ENCODE peak calls at places on chromosomes 5 and 9, in ten cellular contexts. One of them, this sample, is unnamed.

GRCh38 chr9:87713278-87713989 is 12.5 kb upstream of the CTSL start:
- DNase-seq in lower leg skin: peak; percentile 97
- DNase-seq in BE2C: no peak
- DNase-seq in GM12865: no peak
- DNase-seq in psoas muscle: peak; percentile 93
- DNase-seq in NB4: peak; percentile 77
- DNase-seq in hepatocyte: peak; percentile 78
- DNase-seq in heart right ventricle: peak; percentile 83
- DNase-seq in AG04450: peak; percentile 94
- DNase-seq in colonic mucosa: peak; percentile 62
- DNase-seq in this sample: peak; percentile 56

GRCh38 chr9:108103294-108103693 is 613.7 kb upstream of the KLF4 start:
- DNase-seq in GM12865: no peak
- DNase-seq in heart right ventricle: no peak
- DNase-seq in psoas muscle: no peak
- DNase-seq in AG04450: no peak
- DNase-seq in BE2C: no peak
- DNase-seq in hepatocyte: no peak
- DNase-seq in lower leg skin: no peak
- DNase-seq in NB4: no peak
- DNase-seq in colonic mucosa: no peak
- DNase-seq in this sample: no peak

GRCh38 chr9:70571247-70571646 is 156.8 kb upstream of the KLF9 start:
- DNase-seq in psoas muscle: no peak
- DNase-seq in NB4: no peak
- DNase-seq in lower leg skin: no peak
- DNase-seq in heart right ventricle: no peak
- DNase-seq in GM12865: no peak
- DNase-seq in BE2C: no peak
- DNase-seq in hepatocyte: no peak
- DNase-seq in colonic mucosa: no peak
- DNase-seq in AG04450: no peak
- DNase-seq in this sample: no peak

GRCh38 chr5:37494756-37495155 is 115.6 kb downstream of the WDR70 start:
- DNase-seq in heart right ventricle: no peak
- DNase-seq in GM12865: no peak
- DNase-seq in hepatocyte: no peak
- DNase-seq in BE2C: no peak
- DNase-seq in NB4: no peak
- DNase-seq in colonic mucosa: no peak
- DNase-seq in psoas muscle: no peak
- DNase-seq in AG04450: no peak
- DNase-seq in lower leg skin: no peak
- DNase-seq in this sample: peak; percentile 40

GRCh38 chr5:132653716-132654115 is 4.3 kb upstream of the IL13 start:
- DNase-seq in GM12865: no peak
- DNase-seq in BE2C: no peak
- DNase-seq in colonic mucosa: no peak
- DNase-seq in heart right ventricle: no peak
- DNase-seq in psoas muscle: no peak
- DNase-seq in AG04450: no peak
- DNase-seq in lower leg skin: no peak
- DNase-seq in NB4: no peak
- DNase-seq in hepatocyte: no peak
- DNase-seq in this sample: peak; percentile 19

GRCh38 chr5:154358410-154359221 is 87.2 kb upstream of the SAP30L start:
- DNase-seq in GM12865: no peak
- DNase-seq in NB4: peak; percentile 1
- DNase-seq in BE2C: no peak
- DNase-seq in colonic mucosa: no peak
- DNase-seq in hepatocyte: no peak
- DNase-seq in lower leg skin: peak; percentile 58
- DNase-seq in AG04450: no peak
- DNase-seq in psoas muscle: no peak
- DNase-seq in heart right ventricle: no peak
- DNase-seq in this sample: no peak

GRCh38 chr9:123365881-123366528 is 10.0 kb downstream of the CRB2 start:
- DNase-seq in BE2C: no peak
- DNase-seq in hepatocyte: no peak
- DNase-seq in colonic mucosa: no peak
- DNase-seq in heart right ventricle: no peak
- DNase-seq in lower leg skin: no peak
- DNase-seq in GM12865: no peak
- DNase-seq in AG04450: no peak
- DNase-seq in psoas muscle: no peak
- DNase-seq in NB4: no peak
- DNase-seq in this sample: no peak

GRCh38 chr9:127865645-127866464 is 11.4 kb upstream of the ENG start:
- DNase-seq in lower leg skin: no peak
- DNase-seq in GM12865: no peak
- DNase-seq in BE2C: no peak
- DNase-seq in colonic mucosa: no peak
- DNase-seq in hepatocyte: no peak
- DNase-seq in heart right ventricle: no peak
- DNase-seq in psoas muscle: no peak
- DNase-seq in NB4: no peak
- DNase-seq in AG04450: no peak
- DNase-seq in this sample: no peak

GRCh38 chr9:125694478-125694877 is 12.5 kb downstream of the MAPKAP1 start:
- DNase-seq in lower leg skin: no peak
- DNase-seq in heart right ventricle: no peak
- DNase-seq in colonic mucosa: no peak
- DNase-seq in AG04450: no peak
- DNase-seq in NB4: no peak
- DNase-seq in psoas muscle: no peak
- DNase-seq in BE2C: no peak
- DNase-seq in GM12865: no peak
- DNase-seq in hepatocyte: no peak
- DNase-seq in this sample: no peak

GRCh38 chr5:43685271-43685950 is 82.4 kb downstream of the NNT start:
- DNase-seq in AG04450: no peak
- DNase-seq in hepatocyte: no peak
- DNase-seq in BE2C: no peak
- DNase-seq in lower leg skin: no peak
- DNase-seq in colonic mucosa: no peak
- DNase-seq in psoas muscle: no peak
- DNase-seq in GM12865: no peak
- DNase-seq in heart right ventricle: no peak
- DNase-seq in NB4: no peak
- DNase-seq in this sample: no peak

GRCh38 chr5:179869641-179870402 is 11.2 kb upstream of the MRNIP start:
- DNase-seq in colonic mucosa: no peak
- DNase-seq in psoas muscle: no peak
- DNase-seq in hepatocyte: no peak
- DNase-seq in NB4: no peak
- DNase-seq in BE2C: no peak
- DNase-seq in heart right ventricle: no peak
- DNase-seq in lower leg skin: no peak
- DNase-seq in AG04450: no peak
- DNase-seq in GM12865: no peak
- DNase-seq in this sample: no peak

GRCh38 chr5:159244163-159244562 is 18.9 kb upstream of the UBLCP1 start:
- DNase-seq in colonic mucosa: no peak
- DNase-seq in GM12865: no peak
- DNase-seq in hepatocyte: no peak
- DNase-seq in NB4: no peak
- DNase-seq in heart right ventricle: no peak
- DNase-seq in BE2C: no peak
- DNase-seq in lower leg skin: no peak
- DNase-seq in AG04450: no peak
- DNase-seq in psoas muscle: no peak
- DNase-seq in this sample: no peak

GRCh38 chr9:87684627-87685204 is 41.2 kb upstream of the CTSL start:
- DNase-seq in BE2C: peak; percentile 56
- DNase-seq in heart right ventricle: peak; percentile 24
- DNase-seq in AG04450: no peak
- DNase-seq in GM12865: no peak
- DNase-seq in lower leg skin: peak; percentile 89
- DNase-seq in psoas muscle: peak; percentile 56
- DNase-seq in hepatocyte: peak; percentile 71
- DNase-seq in NB4: peak; percentile 29
- DNase-seq in colonic mucosa: peak; percentile 73
- DNase-seq in this sample: peak; percentile 59

GRCh38 chr9:92154016-92154415 is 38.8 kb upstream of the SPTLC1 start:
- DNase-seq in AG04450: no peak
- DNase-seq in colonic mucosa: peak; percentile 4
- DNase-seq in lower leg skin: no peak
- DNase-seq in psoas muscle: no peak
- DNase-seq in BE2C: no peak
- DNase-seq in hepatocyte: no peak
- DNase-seq in NB4: no peak
- DNase-seq in heart right ventricle: no peak
- DNase-seq in GM12865: no peak
- DNase-seq in this sample: no peak

GRCh38 chr5:1799110-1799601 is 481 bp downstream of the MRPL36 start:
- DNase-seq in heart right ventricle: no peak
- DNase-seq in NB4: peak; percentile 66
- DNase-seq in AG04450: no peak
- DNase-seq in BE2C: no peak
- DNase-seq in psoas muscle: no peak
- DNase-seq in GM12865: peak; percentile 47
- DNase-seq in hepatocyte: peak; percentile 63
- DNase-seq in lower leg skin: no peak
- DNase-seq in colonic mucosa: peak; percentile 36
- DNase-seq in this sample: no peak

DNA sequence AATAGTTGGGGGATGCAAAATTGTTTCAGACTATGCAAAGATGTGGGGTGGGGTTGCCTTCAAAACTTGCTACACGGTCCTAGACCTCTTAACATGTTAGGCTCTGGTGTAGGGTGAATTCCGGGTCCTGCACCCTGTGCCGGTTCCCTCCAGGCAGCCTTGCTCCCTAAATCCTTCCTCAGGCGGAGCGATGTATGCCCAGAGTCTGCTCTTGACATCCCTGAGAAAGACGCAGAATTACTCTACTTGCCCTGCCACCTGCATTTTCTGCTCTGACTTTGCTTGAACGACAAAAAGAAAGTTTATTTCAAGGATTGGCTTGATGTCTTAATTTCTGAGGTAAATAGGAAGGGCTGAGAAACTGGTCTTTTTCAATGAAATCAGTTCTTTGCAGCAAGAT is 691 bp downstream of the THBS4 start:
- DNase-seq in AG04450: no peak
- DNase-seq in NB4: no peak
- DNase-seq in lower leg skin: no peak
- DNase-seq in heart right ventricle: no peak
- DNase-seq in colonic mucosa: no peak
- DNase-seq in BE2C: no peak
- DNase-seq in hepatocyte: no peak
- DNase-seq in GM12865: no peak
- DNase-seq in psoas muscle: no peak
- DNase-seq in this sample: no peak
- H3K4me3 ChIP-seq in AG04450: no peak overlapping the region
- H3K4me3 ChIP-seq in NB4: no peak overlapping the region
- H3K4me3 ChIP-seq in lower leg skin: no peak overlapping the region
- H3K4me3 ChIP-seq in heart right ventricle: peak overlapping the region; percentile 50
- H3K4me3 ChIP-seq in colonic mucosa: no peak overlapping the region
- H3K4me3 ChIP-seq in BE2C: no peak overlapping the region
- H3K4me3 ChIP-seq in hepatocyte: no peak overlapping the region
- H3K4me3 ChIP-seq in GM12865: no peak overlapping the region
- H3K4me3 ChIP-seq in psoas muscle: peak overlapping the region; percentile 59
- H3K4me3 ChIP-seq in this sample: no peak overlapping the region

GRCh38 chr9:77864096-77864889 is 167.3 kb downstream of the GNAQ start:
- DNase-seq in colonic mucosa: no peak
- DNase-seq in heart right ventricle: no peak
- DNase-seq in GM12865: peak; percentile 51
- DNase-seq in hepatocyte: no peak
- DNase-seq in psoas muscle: no peak
- DNase-seq in BE2C: no peak
- DNase-seq in lower leg skin: no peak
- DNase-seq in NB4: peak; percentile 75
- DNase-seq in AG04450: no peak
- DNase-seq in this sample: no peak
- TF ChIP-seq CTCF in colonic mucosa: no peak
- TF ChIP-seq CTCF in heart right ventricle: peak; percentile 33
- TF ChIP-seq CTCF in GM12865: no peak
- TF ChIP-seq CTCF in hepatocyte: no peak
- TF ChIP-seq CTCF in psoas muscle: no peak
- TF ChIP-seq CTCF in BE2C: no peak
- TF ChIP-seq CTCF in lower leg skin: no peak
- TF ChIP-seq CTCF in NB4: no peak
- TF ChIP-seq CTCF in AG04450: no peak
- TF ChIP-seq CTCF in this sample: no peak

DNA sequence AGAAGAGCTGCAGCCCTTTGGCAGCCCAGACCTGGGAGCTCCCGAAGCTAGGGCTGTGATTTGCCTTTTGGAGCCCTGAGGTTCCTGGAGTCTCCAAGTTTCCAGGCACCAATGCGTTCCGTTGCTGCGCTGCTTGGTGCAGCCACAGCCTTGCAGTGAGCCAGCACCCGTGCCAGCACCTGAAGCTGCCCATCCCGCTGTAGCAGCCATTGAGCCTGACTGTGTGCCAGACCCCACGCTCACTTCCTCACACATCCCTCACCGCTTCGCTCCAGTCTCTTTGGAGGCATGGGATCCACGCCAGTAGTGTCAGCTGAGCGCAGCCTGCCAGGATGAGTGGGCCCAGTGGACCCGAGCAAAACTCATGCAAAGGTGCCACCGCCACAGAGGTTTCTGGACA is 22.5 kb upstream of the C9orf72 start:
- DNase-seq in AG04450: no peak
- DNase-seq in colonic mucosa: no peak
- DNase-seq in GM12865: no peak
- DNase-seq in lower leg skin: no peak
- DNase-seq in NB4: no peak
- DNase-seq in psoas muscle: peak; percentile 30
- DNase-seq in hepatocyte: no peak
- DNase-seq in heart right ventricle: no peak
- DNase-seq in BE2C: no peak
- DNase-seq in this sample: no peak
- H3K4me3 ChIP-seq in AG04450: no peak overlapping the region
- H3K4me3 ChIP-seq in colonic mucosa: no peak overlapping the region
- H3K4me3 ChIP-seq in GM12865: no peak overlapping the region
- H3K4me3 ChIP-seq in lower leg skin: no peak overlapping the region
- H3K4me3 ChIP-seq in NB4: no peak overlapping the region
- H3K4me3 ChIP-seq in psoas muscle: no peak overlapping the region
- H3K4me3 ChIP-seq in hepatocyte: no peak overlapping the region
- H3K4me3 ChIP-seq in heart right ventricle: no peak overlapping the region
- H3K4me3 ChIP-seq in BE2C: no peak overlapping the region
- H3K4me3 ChIP-seq in this sample: no peak overlapping the region

DNA sequence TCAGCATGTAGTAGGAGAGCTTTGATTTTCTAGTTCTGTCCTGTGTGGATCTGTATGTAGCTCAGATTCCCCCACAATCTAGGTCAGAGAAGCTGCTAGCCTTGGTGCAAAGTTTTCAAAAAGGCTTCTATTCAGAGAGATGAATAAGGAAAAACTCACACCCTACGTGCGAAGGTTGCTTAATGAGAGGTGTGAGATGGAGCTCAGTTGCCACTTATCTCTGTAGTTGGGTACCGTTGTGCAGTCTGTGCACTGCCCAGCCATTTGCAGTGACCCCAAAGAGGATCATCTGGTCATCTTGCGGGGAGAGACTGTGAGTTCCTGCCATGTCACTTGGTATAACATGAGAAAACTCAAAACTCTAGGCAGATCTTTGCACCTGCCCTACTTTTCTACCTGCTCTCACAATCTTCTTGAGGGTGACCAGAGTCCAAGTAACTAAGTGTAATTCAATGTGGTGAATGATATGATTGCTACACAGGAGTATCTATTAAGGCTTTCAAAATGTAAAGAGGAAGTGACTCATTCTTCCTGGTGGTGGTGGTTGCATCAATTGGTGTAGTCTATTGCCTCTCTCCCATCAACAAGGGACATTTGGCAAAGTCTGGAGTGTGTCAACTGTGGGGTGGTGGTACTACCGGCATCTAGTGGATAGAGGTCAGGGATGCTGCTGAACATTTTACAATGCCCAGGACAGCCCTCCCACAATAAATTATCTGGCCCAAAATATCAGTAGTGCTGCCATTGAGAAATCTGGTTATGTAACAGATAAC is 65.2 kb downstream of the TMC1 start:
- DNase-seq in NB4: peak; percentile 91
- DNase-seq in colonic mucosa: peak; percentile 41
- DNase-seq in psoas muscle: no peak
- DNase-seq in BE2C: no peak
- DNase-seq in lower leg skin: no peak
- DNase-seq in hepatocyte: peak; percentile 32
- DNase-seq in heart right ventricle: no peak
- DNase-seq in GM12865: peak; percentile 37
- DNase-seq in AG04450: peak; percentile 37
- DNase-seq in this sample: no peak
- TF ChIP-seq CTCF in NB4: peak; percentile 10
- TF ChIP-seq CTCF in colonic mucosa: no peak
- TF ChIP-seq CTCF in psoas muscle: no peak
- TF ChIP-seq CTCF in BE2C: no peak
- TF ChIP-seq CTCF in lower leg skin: no peak
- TF ChIP-seq CTCF in hepatocyte: no peak
- TF ChIP-seq CTCF in heart right ventricle: no peak
- TF ChIP-seq CTCF in GM12865: no peak
- TF ChIP-seq CTCF in AG04450: peak; percentile 22
- TF ChIP-seq CTCF in this sample: no peak